ENCODE peak calls at places on chromosome 17, in four cellular contexts. G is colonic mucosa, B is stomach, H is DND-41. Q is an unnamed sample.
A peak's percentile ranks its signal among the peaks of the same experiment; 100 is the strongest.

GRCh38 chr17:19270347-19270950 is 33.3 kb downstream of the EPN2 start:
- DNase-seq in G (no peak), B (no peak), H (no peak), Q (no peak)

GRCh38 chr17:7703584-7704574 is 1.1 kb upstream of the EFNB3 start:
- DNase-seq in G (no peak), B (peak; percentile 29), H (no peak), Q (peak; percentile 34)

GRCh38 chr17:37650419-37651003 is 7.3 kb upstream of the DDX52 start:
- DNase-seq in G (peak; percentile 44), B (no peak), H (no peak), Q (peak; percentile 10)

GRCh38 chr17:4899341-4900230 is at the start of gene C17orf107:
- DNase-seq in G (peak; percentile 91), B (peak; percentile 91), H (no peak), Q (no peak)

GRCh38 chr17:70945386-70945785 is 776.1 kb downstream of the KCNJ2 start:
- DNase-seq in G (no peak), B (no peak), H (no peak), Q (no peak)

GRCh38 chr17:58446086-58446485 is 28.8 kb upstream of the RNF43 start:
- DNase-seq in G (no peak), B (no peak), H (no peak), Q (no peak)

GRCh38 chr17:20999841-21000532 is 42.8 kb downstream of the USP22 start:
- DNase-seq in G (no peak), B (no peak), H (no peak), Q (no peak)

GRCh38 chr17:28657756-28658155 is 4.0 kb downstream of the SDF2 start:
- DNase-seq in G (no peak), B (no peak), H (no peak), Q (no peak)

GRCh38 chr17:73566905-73567782 is 77.1 kb downstream of the SDK2 start:
- DNase-seq in G (no peak), B (no peak), H (peak; percentile 42), Q (peak; percentile 61)

GRCh38 chr17:2905269-2905668 is 109.0 kb downstream of the RAP1GAP2 start:
- DNase-seq in G (no peak), B (no peak), H (no peak), Q (no peak)

GRCh38 chr17:55433029-55433628 is 11.5 kb upstream of the MMD start:
- DNase-seq in G (peak; percentile 39), B (no peak), H (no peak), Q (no peak)

GRCh38 chr17:7413346-7413985 is 5.8 kb downstream of the NLGN2 start:
- DNase-seq in G (no peak), B (no peak), H (no peak), Q (no peak)

GRCh38 chr17:41284546-41284945 is 9.0 kb downstream of the KRTAP9-7 start:
- DNase-seq in G (no peak), B (no peak), H (no peak), Q (no peak)

GRCh38 chr17:50946223-50946890 is 80.2 kb upstream of the TOB1 start:
- DNase-seq in G (no peak), B (peak; percentile 25), H (no peak), Q (no peak)

GRCh38 chr17:6430769-6431168 is 4.2 kb downstream of the AIPL1 start:
- DNase-seq in G (no peak), B (no peak), H (no peak), Q (no peak)

GRCh38 chr17:6476834-6477210 is 32.6 kb downstream of the PIMREG start:
- DNase-seq in G (no peak), B (no peak), H (no peak), Q (no peak)

GRCh38 chr17:49016775-49017463 is 19.7 kb downstream of the IGF2BP1 start:
- DNase-seq in G (peak; percentile 44), B (peak; percentile 58), H (no peak), Q (no peak)

GRCh38 chr17:34797724-34798123 is 163.5 kb downstream of the CCT6B start:
- DNase-seq in G (no peak), B (no peak), H (peak; percentile 54), Q (peak; percentile 7)

GRCh38 chr17:28643979-28644781 is 778 bp downstream of the BLTP2 start:
- DNase-seq in G (peak; percentile 60), B (peak; percentile 59), H (peak; percentile 50), Q (peak; percentile 74)

GRCh38 chr17:13920413-13920812 is 148.9 kb upstream of the COX10 start:
- DNase-seq in G (no peak), B (no peak), H (no peak), Q (no peak)

GRCh38 chr17:80035687-80035936 is at the start of gene TBC1D16:
- DNase-seq in G (no peak), B (no peak), H (no peak), Q (no peak)

GRCh38 chr17:40151414-40151955 is 11.1 kb downstream of the CASC3 start:
- DNase-seq in G (no peak), B (no peak), H (no peak), Q (no peak)

GRCh38 chr17:83202002-83203000 is 122.9 kb downstream of the METRNL start:
- DNase-seq in G (no peak), B (peak; percentile 25), H (no peak), Q (no peak)

GRCh38 chr17:6894206-6894528 is 62.6 kb upstream of the TEKT1 start:
- DNase-seq in G (no peak), B (no peak), H (peak; percentile 31), Q (peak; percentile 4)

GRCh38 chr17:67443931-67444597 is 67.0 kb downstream of the PITPNC1 start:
- DNase-seq in G (no peak), B (no peak), H (no peak), Q (no peak)

GRCh38 chr17:53979991-53980390 is 157.3 kb downstream of the KIF2B start:
- DNase-seq in G (no peak), B (no peak), H (no peak), Q (no peak)

GRCh38 chr17:75835315-75835987 is 8.8 kb downstream of the UNC13D start:
- DNase-seq in G (no peak), B (no peak), H (no peak), Q (no peak)

GRCh38 chr17:8089728-8090127 is 2.2 kb upstream of the ALOX12B start:
- DNase-seq in G (no peak), B (no peak), H (no peak), Q (no peak)

GRCh38 chr17:45248132-45248936 is 13.6 kb downstream of the SPATA32 start:
- DNase-seq in G (peak; percentile 75), B (peak; percentile 76), H (peak; percentile 56), Q (peak; percentile 90)

GRCh38 chr17:45247429-45248131 is 14.3 kb downstream of the SPATA32 start:
- DNase-seq in G (peak; percentile 99), B (peak; percentile 98), H (peak; percentile 49), Q (peak; percentile 94)

GRCh38 chr17:45244725-45245656 is 16.9 kb downstream of the SPATA32 start:
- DNase-seq in G (no peak), B (no peak), H (no peak), Q (no peak)

GRCh38 chr17:45246338-45246737 is 15.6 kb downstream of the SPATA32 start:
- DNase-seq in G (no peak), B (no peak), H (no peak), Q (no peak)

GRCh38 chr17:45246861-45247428 is 14.9 kb downstream of the SPATA32 start:
- DNase-seq in G (no peak), B (no peak), H (no peak), Q (peak; percentile 50)
- H3K36me3 ChIP-seq in G (no peaks in the 10 kb centered on the region), B (peaks cover 31% of the 10 kb centered on the region), H (peaks cover 63% of the 10 kb centered on the region), Q (peaks cover 69% of the 10 kb centered on the region)

GRCh38 chr17:66304304-66305174 is 2.1 kb downstream of the PRKCA start:
- DNase-seq in G (peak; percentile 50), B (no peak), H (peak; percentile 50), Q (no peak)
- TF ChIP-seq CTCF in G (peak; percentile 20), B (no peak), H (peak; percentile 30), Q (no peak)

GRCh38 chr17:1003972-1004768 is 7.2 kb downstream of the TIMM22 start:
- DNase-seq in G (no peak), B (peak; percentile 71), H (no peak), Q (no peak)

GRCh38 chr17:1002412-1002753 is 5.5 kb downstream of the TIMM22 start:
- DNase-seq in G (no peak), B (no peak), H (no peak), Q (no peak)

GRCh38 chr17:1001640-1002411 is 4.9 kb downstream of the TIMM22 start:
- DNase-seq in G (peak; percentile 30), B (no peak), H (no peak), Q (no peak)

GRCh38 chr17:1003633-1003971 is 6.7 kb downstream of the TIMM22 start:
- DNase-seq in G (no peak), B (no peak), H (no peak), Q (no peak)

GRCh38 chr17:1002771-1003555 is 6.0 kb downstream of the TIMM22 start:
- DNase-seq in G (no peak), B (no peak), H (no peak), Q (no peak)
- H3K36me3 ChIP-seq in G (peaks cover 7% of the 10 kb centered on the region), B (peaks cover 77% of the 10 kb centered on the region), H (peaks cover 77% of the 10 kb centered on the region), Q (peaks cover 89% of the 10 kb centered on the region)

DNA sequence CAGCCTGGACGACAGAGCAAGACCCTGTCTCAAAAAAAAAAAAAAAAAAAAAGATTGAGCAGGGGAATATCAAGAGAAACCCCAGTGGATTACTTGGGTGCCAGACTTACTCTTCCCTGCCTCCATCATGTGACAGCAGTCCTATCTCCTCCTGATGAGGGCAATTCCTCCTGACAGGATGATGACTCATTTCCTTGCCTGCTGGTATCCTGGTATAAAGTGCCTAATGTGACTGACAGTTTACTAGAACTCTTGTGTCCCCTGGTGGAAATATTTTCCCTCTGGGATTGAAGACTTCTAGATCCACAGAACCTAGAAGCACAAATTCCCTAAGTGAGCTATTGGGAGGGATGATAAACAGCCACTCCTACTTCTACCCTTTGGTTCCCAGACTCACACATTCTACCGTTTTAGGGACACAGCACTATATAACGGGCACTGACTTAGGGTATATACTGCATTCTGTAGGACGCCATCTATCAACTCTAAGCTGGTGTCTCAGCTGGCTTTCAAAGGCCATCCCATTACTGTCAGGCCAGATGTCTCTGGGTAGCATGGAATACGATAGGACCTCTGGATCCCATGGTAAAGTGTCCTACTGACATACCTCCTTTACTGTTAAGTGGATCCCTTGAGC is 114.6 kb upstream of the MED13 start:
- DNase-seq in G (peak; percentile 48), B (no peak), H (no peak), Q (no peak)
- TF ChIP-seq CTCF in G (peak; percentile 32), B (no peak), H (no peak), Q (no peak)

GRCh38 chr17:77213778-77214132 is 73.0 kb downstream of the SEC14L1 start:
- DNase-seq in G (no peak), B (no peak), H (no peak), Q (no peak)
- H3K36me3 ChIP-seq in G (peaks cover 24% of the 10 kb centered on the region), B (peaks cover 94% of the 10 kb centered on the region), H (peaks cover 73% of the 10 kb centered on the region), Q (peaks cover 93% of the 10 kb centered on the region)

DNA sequence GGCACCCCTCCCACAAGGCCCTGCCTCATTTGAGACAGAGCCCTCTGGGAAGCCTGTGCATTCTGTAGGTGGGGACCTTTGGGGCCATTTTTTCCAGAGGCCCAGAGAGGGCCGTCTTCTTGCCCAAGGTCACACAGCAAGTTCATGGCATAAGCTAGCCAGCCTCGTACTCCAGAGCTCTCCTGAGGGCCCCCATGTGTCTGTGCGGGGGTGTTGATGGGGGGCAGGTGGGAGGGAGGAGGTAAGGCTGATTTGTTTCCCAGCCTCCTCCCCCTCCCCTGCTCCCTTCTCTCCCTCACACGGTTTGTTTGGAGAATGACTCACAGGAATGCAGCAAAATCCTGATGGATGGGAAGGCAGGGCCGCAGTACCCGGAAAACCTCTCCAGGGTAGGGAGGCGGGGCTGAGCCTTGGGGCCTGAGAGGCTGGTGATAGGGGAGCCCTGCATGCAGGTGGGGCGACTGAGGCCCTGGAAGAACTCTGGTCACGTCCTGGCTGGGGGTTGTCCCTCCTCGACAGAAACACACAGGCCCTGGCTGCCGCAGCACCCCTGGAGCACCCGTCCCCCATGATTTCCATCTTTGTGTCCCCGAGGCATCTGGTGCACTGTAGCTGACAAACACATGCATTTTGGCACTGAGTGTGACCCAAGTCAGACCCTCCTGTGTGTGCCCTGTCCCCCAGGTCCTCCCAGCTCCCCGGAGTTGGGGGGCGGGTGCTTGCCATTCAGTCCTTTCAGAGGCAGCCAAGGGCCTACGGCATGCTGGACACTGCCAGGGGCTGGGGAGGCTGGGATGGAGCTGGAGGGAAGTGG is 29.7 kb downstream of the RAI1 start:
- DNase-seq in G (peak; percentile 91), B (peak; percentile 94), H (no peak), Q (no peak)
- TF ChIP-seq CTCF in G (no peak), B (no peak), H (no peak), Q (no peak)

Q was measured in OCI-LY7.